ENCODE peak calls at places on chromosomes 3 and 15, in ten cellular contexts. V is stomach, W is GM23338, I is HepG2, X is suprapubic skin, P is HCT116, F is breast epithelium, D is prostate gland, M is H1, N is GM12878. O is an unnamed sample. For H3K4me1, the result is how much of the 10 kb centered on the place peaks cover.

GRCh38 chr3:143644370-143645089 is 203.7 kb downstream of the SLC9A9 start:
- DNase-seq in V (peak), W (peak), N (peak), P (peak), F (no peak), I (peak), D (peak), X (no peak), M (peak), O (no peak)

GRCh38 chr3:59812778-59813558 is 763.1 kb upstream of the CFAP20DC start:
- DNase-seq in V (no peak), F (no peak), D (no peak), W (peak), M (no peak), P (no peak), N (no peak), X (no peak), I (no peak), O (no peak)

GRCh38 chr3:55409802-55410201 is 77.3 kb downstream of the WNT5A start:
- DNase-seq in M (no peak), I (no peak), N (no peak), V (no peak), X (no peak), F (no peak), P (no peak), D (no peak), W (no peak), O (no peak)

GRCh38 chr15:60795889-60796288 is 316.9 kb upstream of the ICE2 start:
- DNase-seq in F (no peak), N (peak), M (no peak), X (no peak), I (no peak), P (no peak), W (no peak), V (no peak), D (no peak), O (no peak)

GRCh38 chr3:170414202-170414663 is 4.4 kb upstream of the CLDN11 start:
- DNase-seq in P (peak), X (no peak), D (no peak), W (peak), N (peak), I (peak), V (no peak), F (no peak), M (no peak), O (no peak)

GRCh38 chr3:103440539-103441113 is 1005.8 kb downstream of the ZPLD1 start:
- DNase-seq in D (no peak), V (no peak), N (no peak), I (no peak), X (no peak), F (no peak), W (peak), M (no peak), P (peak), O (no peak)

GRCh38 chr3:174355505-174355904 is 503.6 kb upstream of the NAALADL2 start:
- DNase-seq in V (no peak), X (no peak), F (no peak), N (no peak), I (no peak), D (no peak), W (peak), P (peak), M (no peak), O (no peak)

GRCh38 chr15:32687556-32687955 is 30.2 kb upstream of the GREM1 start:
- DNase-seq in X (no peak), W (no peak), I (no peak), D (no peak), V (no peak), M (no peak), F (no peak), P (no peak), N (no peak), O (no peak)

GRCh38 chr3:127373701-127374625 is 86.1 kb upstream of the PRR20G start:
- DNase-seq in D (no peak), W (peak), V (peak), M (peak), N (no peak), P (peak), X (no peak), F (no peak), I (no peak), O (peak)

GRCh38 chr3:58462829-58463180 is 29.1 kb upstream of the KCTD6 start:
- DNase-seq in W (peak), P (no peak), N (no peak), V (no peak), M (no peak), F (no peak), I (peak), D (no peak), X (no peak), O (no peak)

GRCh38 chr3:123632161-123632655 is 47.4 kb upstream of the HACD2 start:
- DNase-seq in M (no peak), W (peak), P (no peak), X (no peak), D (peak), V (no peak), N (no peak), I (no peak), F (peak), O (no peak)

GRCh38 chr15:39145854-39146253 is 435.0 kb upstream of the THBS1 start:
- DNase-seq in W (no peak), X (no peak), V (no peak), N (no peak), D (no peak), F (no peak), M (no peak), I (no peak), P (no peak), O (no peak)

GRCh38 chr15:69132935-69133861 is 27.2 kb upstream of the GLCE start:
- DNase-seq in M (no peak), X (no peak), N (no peak), W (no peak), V (no peak), D (peak), F (peak), I (peak), P (no peak), O (no peak)

GRCh38 chr15:55587321-55588069 is 650 bp downstream of the PYGO1 start:
- DNase-seq in M (peak), W (peak), X (peak), P (no peak), N (no peak), I (peak), V (no peak), D (no peak), F (no peak), O (no peak)

GRCh38 chr15:39232512-39232911 is 348.4 kb upstream of the THBS1 start:
- DNase-seq in D (no peak), V (no peak), P (no peak), I (no peak), F (no peak), W (no peak), N (no peak), M (no peak), X (no peak), O (no peak)

GRCh38 chr3:139302084-139302800 is 41.6 kb upstream of the MRPS22 start:
- DNase-seq in F (no peak), V (no peak), I (peak), M (no peak), W (no peak), D (no peak), N (no peak), X (peak), P (peak), O (peak)

GRCh38 chr3:62926494-62926893 is 51.3 kb upstream of the CADPS start:
- DNase-seq in F (no peak), X (no peak), N (no peak), M (peak), D (no peak), I (no peak), V (no peak), W (peak), P (no peak), O (no peak)

GRCh38 chr15:62886431-62887071 is 156.0 kb upstream of the TPM1 start:
- DNase-seq in N (no peak), D (no peak), F (no peak), M (peak), V (no peak), P (no peak), X (no peak), I (peak), W (peak), O (no peak)

GRCh38 chr15:81326466-81327212 is 2.7 kb upstream of the STARD5 start:
- DNase-seq in I (no peak), P (no peak), V (no peak), M (no peak), N (no peak), W (no peak), F (no peak), D (no peak), X (no peak), O (no peak)

GRCh38 chr3:32419766-32420137 is 28.1 kb downstream of the CMTM7 start:
- DNase-seq in W (no peak), P (no peak), X (no peak), M (no peak), N (no peak), V (no peak), D (no peak), I (no peak), F (no peak), O (no peak)
- H3K4me1 ChIP-seq in W (under half), P (half or more), X (half or more), M (under half), N (under half), V (under half), D (under half), I (under half), F (under half), O (half or more)

GRCh38 chr3:4986611-4987373 is 7.6 kb downstream of the BHLHE40 start:
- DNase-seq in M (peak), W (peak), F (peak), D (peak), N (no peak), V (peak), X (peak), P (peak), I (peak), O (peak)
- TF ChIP-seq POLR2AphosphoS5 in M (peak), W (no peak), F (peak), D (peak), N (peak), V (peak), X (peak), P (peak), I (peak), O (peak)

GRCh38 chr15:73934281-73934680 is 8.0 kb downstream of the LOXL1 start:
- DNase-seq in V (no peak), D (no peak), N (no peak), W (no peak), I (no peak), P (no peak), F (no peak), M (no peak), X (no peak), O (peak)

GRCh38 chr15:73930790-73931281 is 4.6 kb downstream of the LOXL1 start:
- DNase-seq in X (no peak), D (no peak), V (no peak), M (no peak), P (no peak), I (no peak), W (no peak), N (no peak), F (no peak), O (peak)

GRCh38 chr15:73931441-73931840 is 5.2 kb downstream of the LOXL1 start:
- DNase-seq in X (no peak), N (no peak), M (no peak), F (no peak), V (no peak), I (no peak), W (no peak), D (no peak), P (no peak), O (peak)

GRCh38 chr15:73930371-73930770 is 4.1 kb downstream of the LOXL1 start:
- DNase-seq in D (no peak), X (no peak), I (no peak), V (no peak), N (no peak), M (no peak), F (no peak), W (no peak), P (no peak), O (peak)

DNA sequence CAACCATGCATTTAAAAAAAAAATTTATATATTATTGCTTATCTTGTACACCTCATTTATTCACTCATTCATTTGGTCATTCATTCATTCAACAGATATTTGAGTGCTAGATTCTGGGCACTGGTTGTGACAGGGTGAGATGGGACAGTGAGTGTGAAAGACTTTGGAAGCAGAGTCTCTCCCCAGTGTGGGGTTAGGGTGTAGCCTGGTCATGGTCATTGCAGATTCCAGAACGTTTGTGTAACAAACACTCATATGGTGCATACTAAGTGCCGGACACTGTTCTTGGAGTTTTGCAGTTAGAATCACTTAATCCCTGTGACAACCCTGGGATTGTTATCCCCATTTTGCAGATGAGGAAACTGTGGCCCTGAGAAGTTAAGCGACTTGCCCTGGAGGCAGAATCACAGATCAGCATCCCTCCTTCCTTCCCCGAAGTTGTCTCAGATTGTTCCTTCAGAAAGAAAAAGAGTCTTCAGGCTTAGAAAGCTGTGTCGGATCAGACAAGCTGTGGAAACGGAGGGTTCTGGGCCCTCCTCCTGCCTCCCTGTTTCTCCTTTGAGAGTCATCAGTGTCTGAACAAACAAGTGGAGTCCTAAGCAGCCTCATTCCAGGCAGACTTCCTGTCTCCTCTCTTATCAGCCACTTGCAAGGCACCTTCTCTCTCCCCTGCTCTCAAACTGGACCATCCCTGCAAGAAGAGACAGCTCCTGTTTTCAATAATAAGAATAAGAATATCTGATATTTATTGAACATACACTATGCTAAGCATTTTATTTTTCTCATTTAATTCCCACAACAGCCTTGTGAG is 6.3 kb downstream of the LOXL1 start:
- DNase-seq in M (no peak), P (no peak), W (no peak), I (no peak), D (no peak), F (no peak), V (no peak), X (no peak), N (no peak), O (peak)
- H3K4me1 ChIP-seq in M (under half), P (under half), W (under half), I (under half), D (under half), F (under half), V (under half), X (half or more), N (under half), O (under half)

DNA sequence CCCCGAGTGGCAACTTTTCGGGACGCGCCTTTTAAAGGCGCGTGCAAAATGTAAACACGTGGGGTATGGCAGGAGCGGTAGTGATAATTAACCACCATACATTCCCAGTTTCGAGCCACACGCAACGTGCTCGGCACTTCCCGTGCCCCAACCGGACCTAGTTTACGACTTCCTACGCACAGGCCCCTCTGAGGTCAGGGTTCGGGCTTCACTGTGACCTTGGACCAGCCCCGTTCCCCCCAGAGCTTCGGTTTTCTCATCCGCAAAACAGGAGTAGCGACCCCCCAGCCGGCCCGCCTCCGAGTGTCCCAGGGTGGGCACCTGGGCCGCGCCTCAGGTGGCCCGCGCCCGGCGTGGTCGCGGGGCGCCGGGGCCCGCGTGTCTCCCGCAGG is 451 bp downstream of the CHCHD4 start:
- DNase-seq in F (no peak), P (no peak), N (peak), D (no peak), X (peak), M (no peak), W (peak), V (peak), I (peak), O (peak)
- TF ChIP-seq POLR2AphosphoS5 in F (no peak), P (no peak), N (peak), D (no peak), X (no peak), M (no peak), W (no peak), V (no peak), I (no peak), O (no peak)

GRCh38 chr3:195549001-195549400 is 5.9 kb upstream of the PPP1R2 start:
- DNase-seq in F (no peak), X (no peak), D (no peak), W (no peak), V (no peak), M (no peak), P (no peak), I (no peak), N (no peak), O (no peak)
- H3K4me1 ChIP-seq in F (under half), X (under half), D (under half), W (under half), V (under half), M (under half), P (under half), I (half or more), N (under half), O (half or more)

GRCh38 chr3:15319575-15319974 is 12.8 kb downstream of the SH3BP5 start:
- DNase-seq in F (no peak), N (no peak), M (no peak), W (no peak), X (peak), D (no peak), I (no peak), P (no peak), V (no peak), O (no peak)
- TF ChIP-seq POLR2AphosphoS5 in F (no peak), N (no peak), M (no peak), W (no peak), X (no peak), D (no peak), I (no peak), P (no peak), V (no peak), O (no peak)

GRCh38 chr3:57131210-57131588 is 34.0 kb downstream of the IL17RD start:
- DNase-seq in V (no peak), W (no peak), I (no peak), F (no peak), N (no peak), M (peak), D (no peak), P (no peak), X (no peak), O (no peak)

GRCh38 chr3:57127849-57128566 is 37.1 kb downstream of the IL17RD start:
- DNase-seq in M (no peak), D (no peak), F (no peak), P (no peak), V (no peak), I (no peak), N (no peak), W (no peak), X (no peak), O (no peak)

GRCh38 chr3:57128863-57129602 is 36.1 kb downstream of the IL17RD start:
- DNase-seq in F (no peak), V (no peak), W (peak), I (no peak), N (no peak), X (no peak), M (no peak), P (no peak), D (no peak), O (no peak)

GRCh38 chr3:57130426-57131209 is 34.5 kb downstream of the IL17RD start:
- DNase-seq in F (no peak), W (peak), V (no peak), N (no peak), X (no peak), M (peak), D (no peak), P (no peak), I (no peak), O (no peak)

GRCh38 chr3:57126244-57126643 is 38.9 kb downstream of the IL17RD start:
- DNase-seq in P (no peak), I (no peak), D (no peak), X (no peak), W (peak), N (no peak), M (peak), V (no peak), F (no peak), O (no peak)
- H3K4me1 ChIP-seq in P (under half), I (under half), D (under half), X (under half), W (half or more), N (under half), M (under half), V (under half), F (under half), O (under half)

GRCh38 chr3:49410844-49411549 is 779 bp downstream of the RHOA start:
- DNase-seq in N (no peak), I (no peak), M (no peak), F (peak), X (no peak), D (no peak), P (no peak), V (no peak), W (no peak), O (no peak)
- TF ChIP-seq POLR2AphosphoS5 in N (no peak), I (no peak), M (no peak), F (no peak), X (no peak), D (no peak), P (no peak), V (no peak), W (no peak), O (no peak)

DNA sequence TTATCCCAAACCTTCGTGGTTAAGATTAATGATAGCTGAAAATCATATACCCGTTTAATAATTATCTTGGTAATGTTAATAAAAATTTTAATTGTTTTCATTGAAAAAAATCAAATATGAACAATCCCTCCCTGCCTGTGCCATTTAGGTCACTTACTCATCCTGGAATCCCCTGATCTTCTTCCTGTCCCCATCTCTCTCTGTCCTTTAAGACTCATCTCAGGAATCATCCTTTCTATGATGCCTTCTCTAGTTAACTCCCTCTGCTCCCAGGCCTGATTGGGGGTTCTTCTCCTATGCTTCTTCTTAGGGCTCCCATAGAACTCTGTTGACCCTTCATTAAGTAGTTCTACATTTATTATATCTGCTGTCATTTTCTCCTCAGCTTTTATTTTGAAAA is 91.6 kb downstream of the MBNL1 start:
- DNase-seq in X (no peak), P (no peak), N (no peak), M (no peak), F (no peak), D (no peak), I (no peak), V (no peak), W (no peak), O (no peak)
- H3K4me1 ChIP-seq in X (half or more), P (under half), N (under half), M (under half), F (under half), D (under half), I (under half), V (under half), W (under half), O (half or more)

GRCh38 chr3:132231633-132232032 is 85.6 kb upstream of the ACP3 start:
- DNase-seq in W (no peak), F (no peak), I (no peak), D (no peak), P (peak), V (no peak), N (no peak), X (no peak), M (no peak), O (no peak)

GRCh38 chr3:132230156-132231000 is 86.8 kb upstream of the ACP3 start:
- DNase-seq in N (no peak), F (no peak), M (no peak), V (no peak), P (no peak), X (no peak), W (no peak), D (no peak), I (no peak), O (no peak)

GRCh38 chr3:132229641-132230040 is 87.6 kb upstream of the ACP3 start:
- DNase-seq in F (no peak), X (no peak), N (no peak), V (no peak), W (no peak), P (no peak), M (no peak), D (no peak), I (no peak), O (no peak)

GRCh38 chr3:132225664-132226063 is 91.5 kb upstream of the ACP3 start:
- DNase-seq in X (no peak), P (no peak), I (no peak), V (no peak), M (no peak), N (no peak), D (no peak), F (no peak), W (no peak), O (no peak)

DNA sequence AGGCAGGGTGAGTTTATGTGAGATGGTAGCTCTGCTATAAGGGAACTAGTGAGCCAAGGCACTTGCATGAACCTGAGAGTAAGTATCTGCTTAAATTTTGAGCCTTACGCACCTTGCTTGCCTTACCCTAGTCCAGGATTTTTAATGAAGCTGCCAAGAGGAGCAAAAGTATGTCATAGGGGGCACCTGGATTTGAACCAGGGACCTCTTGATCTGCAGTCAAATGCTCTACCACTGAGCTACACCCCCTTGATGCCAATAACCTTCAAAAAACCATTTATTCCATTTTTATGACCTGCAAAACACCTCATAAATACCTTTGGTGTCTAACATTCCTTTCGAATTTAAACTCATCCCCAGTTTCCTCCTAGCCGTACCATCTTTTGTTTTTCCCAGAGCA is 88.3 kb upstream of the ACP3 start:
- DNase-seq in V (no peak), D (no peak), I (no peak), W (no peak), P (peak), M (no peak), N (no peak), X (no peak), F (no peak), O (no peak)
- TF ChIP-seq POLR2AphosphoS5 in V (no peak), D (no peak), I (no peak), W (no peak), P (no peak), M (no peak), N (no peak), X (no peak), F (no peak), O (no peak)